ENCODE peak calls at places on chromosomes 3 and 15, in ten cellular contexts. One of them, this sample, is unnamed.

GRCh38 chr15:43509002-43509922 is 8.1 kb upstream of the MAP1A start:
- DNase-seq in left lobe of liver: no peak
- DNase-seq in putamen: no peak
- DNase-seq in ACHN: peak
- DNase-seq in glutamatergic neuron: no peak
- DNase-seq in T-helper 2 cell treated with Interferon-gamma antibody and Interleukin-4, amounts not matched to agents 5 μg/mL and 100 μg/mL, for 36 hours: no peak
- DNase-seq in heart left ventricle: no peak
- DNase-seq in Calu3: no peak
- DNase-seq in amniotic stem cell: no peak
- DNase-seq in cardiac fibroblast: peak
- DNase-seq in this sample: peak

GRCh38 chr3:5376761-5377160 is 189.3 kb downstream of the EDEM1 start:
- DNase-seq in Calu3: peak
- DNase-seq in heart left ventricle: no peak
- DNase-seq in amniotic stem cell: no peak
- DNase-seq in ACHN: no peak
- DNase-seq in T-helper 2 cell treated with Interferon-gamma antibody and Interleukin-4, amounts not matched to agents 5 μg/mL and 100 μg/mL, for 36 hours: no peak
- DNase-seq in putamen: no peak
- DNase-seq in cardiac fibroblast: no peak
- DNase-seq in left lobe of liver: no peak
- DNase-seq in glutamatergic neuron: no peak
- DNase-seq in this sample: no peak

GRCh38 chr15:60590935-60591490 is 112.1 kb upstream of the ICE2 start:
- DNase-seq in Calu3: peak
- DNase-seq in left lobe of liver: peak
- DNase-seq in cardiac fibroblast: peak
- DNase-seq in putamen: no peak
- DNase-seq in glutamatergic neuron: peak
- DNase-seq in ACHN: peak
- DNase-seq in T-helper 2 cell treated with Interferon-gamma antibody and Interleukin-4, amounts not matched to agents 5 μg/mL and 100 μg/mL, for 36 hours: peak
- DNase-seq in heart left ventricle: peak
- DNase-seq in amniotic stem cell: peak
- DNase-seq in this sample: peak

GRCh38 chr3:137762674-137763593 is 1.2 kb upstream of the SOX14 start:
- DNase-seq in putamen: no peak
- DNase-seq in T-helper 2 cell treated with Interferon-gamma antibody and Interleukin-4, amounts not matched to agents 5 μg/mL and 100 μg/mL, for 36 hours: no peak
- DNase-seq in ACHN: no peak
- DNase-seq in heart left ventricle: no peak
- DNase-seq in amniotic stem cell: no peak
- DNase-seq in Calu3: no peak
- DNase-seq in glutamatergic neuron: peak
- DNase-seq in left lobe of liver: no peak
- DNase-seq in cardiac fibroblast: no peak
- DNase-seq in this sample: no peak

GRCh38 chr15:52185151-52185561 is 6.0 kb downstream of the GNB5 start:
- DNase-seq in putamen: no peak
- DNase-seq in ACHN: no peak
- DNase-seq in Calu3: peak
- DNase-seq in amniotic stem cell: no peak
- DNase-seq in left lobe of liver: peak
- DNase-seq in glutamatergic neuron: no peak
- DNase-seq in heart left ventricle: peak
- DNase-seq in cardiac fibroblast: no peak
- DNase-seq in T-helper 2 cell treated with Interferon-gamma antibody and Interleukin-4, amounts not matched to agents 5 μg/mL and 100 μg/mL, for 36 hours: no peak
- DNase-seq in this sample: no peak

GRCh38 chr3:45367451-45367850 is 20.9 kb upstream of the LARS2 start:
- DNase-seq in glutamatergic neuron: no peak
- DNase-seq in cardiac fibroblast: peak
- DNase-seq in left lobe of liver: no peak
- DNase-seq in T-helper 2 cell treated with Interferon-gamma antibody and Interleukin-4, amounts not matched to agents 5 μg/mL and 100 μg/mL, for 36 hours: no peak
- DNase-seq in heart left ventricle: no peak
- DNase-seq in putamen: no peak
- DNase-seq in ACHN: no peak
- DNase-seq in amniotic stem cell: peak
- DNase-seq in Calu3: no peak
- DNase-seq in this sample: peak

GRCh38 chr15:63600646-63601025 is 3.4 kb downstream of the FBXL22 start:
- DNase-seq in Calu3: peak
- DNase-seq in cardiac fibroblast: peak
- DNase-seq in heart left ventricle: peak
- DNase-seq in glutamatergic neuron: peak
- DNase-seq in T-helper 2 cell treated with Interferon-gamma antibody and Interleukin-4, amounts not matched to agents 5 μg/mL and 100 μg/mL, for 36 hours: peak
- DNase-seq in left lobe of liver: peak
- DNase-seq in amniotic stem cell: peak
- DNase-seq in ACHN: peak
- DNase-seq in putamen: peak
- DNase-seq in this sample: peak

GRCh38 chr3:4466783-4467521 is at the start of gene SUMF1:
- DNase-seq in T-helper 2 cell treated with Interferon-gamma antibody and Interleukin-4, amounts not matched to agents 5 μg/mL and 100 μg/mL, for 36 hours: peak
- DNase-seq in glutamatergic neuron: peak
- DNase-seq in Calu3: peak
- DNase-seq in cardiac fibroblast: peak
- DNase-seq in heart left ventricle: peak
- DNase-seq in ACHN: peak
- DNase-seq in amniotic stem cell: peak
- DNase-seq in putamen: peak
- DNase-seq in left lobe of liver: peak
- DNase-seq in this sample: peak

GRCh38 chr3:12345584-12346494 is 57.0 kb downstream of the PPARG start:
- DNase-seq in Calu3: no peak
- DNase-seq in cardiac fibroblast: no peak
- DNase-seq in left lobe of liver: no peak
- DNase-seq in ACHN: no peak
- DNase-seq in putamen: no peak
- DNase-seq in amniotic stem cell: no peak
- DNase-seq in heart left ventricle: no peak
- DNase-seq in glutamatergic neuron: no peak
- DNase-seq in T-helper 2 cell treated with Interferon-gamma antibody and Interleukin-4, amounts not matched to agents 5 μg/mL and 100 μg/mL, for 36 hours: peak
- DNase-seq in this sample: no peak

GRCh38 chr15:42832577-42832976 is 88.0 kb downstream of the TTBK2 start:
- DNase-seq in putamen: no peak
- DNase-seq in glutamatergic neuron: no peak
- DNase-seq in heart left ventricle: no peak
- DNase-seq in ACHN: peak
- DNase-seq in left lobe of liver: no peak
- DNase-seq in Calu3: peak
- DNase-seq in T-helper 2 cell treated with Interferon-gamma antibody and Interleukin-4, amounts not matched to agents 5 μg/mL and 100 μg/mL, for 36 hours: no peak
- DNase-seq in amniotic stem cell: no peak
- DNase-seq in cardiac fibroblast: peak
- DNase-seq in this sample: no peak

GRCh38 chr3:105387122-105387751 is 20.5 kb downstream of the ALCAM start:
- DNase-seq in Calu3: peak
- DNase-seq in heart left ventricle: no peak
- DNase-seq in ACHN: peak
- DNase-seq in left lobe of liver: no peak
- DNase-seq in T-helper 2 cell treated with Interferon-gamma antibody and Interleukin-4, amounts not matched to agents 5 μg/mL and 100 μg/mL, for 36 hours: no peak
- DNase-seq in glutamatergic neuron: no peak
- DNase-seq in amniotic stem cell: no peak
- DNase-seq in putamen: no peak
- DNase-seq in cardiac fibroblast: peak
- DNase-seq in this sample: no peak

GRCh38 chr3:110568246-110568645 is 503.4 kb upstream of the NECTIN3 start:
- DNase-seq in left lobe of liver: no peak
- DNase-seq in T-helper 2 cell treated with Interferon-gamma antibody and Interleukin-4, amounts not matched to agents 5 μg/mL and 100 μg/mL, for 36 hours: no peak
- DNase-seq in cardiac fibroblast: peak
- DNase-seq in ACHN: peak
- DNase-seq in glutamatergic neuron: no peak
- DNase-seq in putamen: no peak
- DNase-seq in heart left ventricle: no peak
- DNase-seq in Calu3: no peak
- DNase-seq in amniotic stem cell: peak
- DNase-seq in this sample: no peak

GRCh38 chr3:127489357-127489756 is 101.2 kb downstream of the TPRA1 start:
- DNase-seq in Calu3: no peak
- DNase-seq in left lobe of liver: no peak
- DNase-seq in amniotic stem cell: no peak
- DNase-seq in cardiac fibroblast: no peak
- DNase-seq in glutamatergic neuron: no peak
- DNase-seq in T-helper 2 cell treated with Interferon-gamma antibody and Interleukin-4, amounts not matched to agents 5 μg/mL and 100 μg/mL, for 36 hours: no peak
- DNase-seq in heart left ventricle: no peak
- DNase-seq in putamen: no peak
- DNase-seq in ACHN: no peak
- DNase-seq in this sample: no peak

GRCh38 chr15:26874774-26875475 is 8.1 kb downstream of the GABRA5 start:
- DNase-seq in heart left ventricle: no peak
- DNase-seq in left lobe of liver: no peak
- DNase-seq in putamen: no peak
- DNase-seq in T-helper 2 cell treated with Interferon-gamma antibody and Interleukin-4, amounts not matched to agents 5 μg/mL and 100 μg/mL, for 36 hours: no peak
- DNase-seq in glutamatergic neuron: no peak
- DNase-seq in cardiac fibroblast: no peak
- DNase-seq in ACHN: no peak
- DNase-seq in Calu3: no peak
- DNase-seq in amniotic stem cell: no peak
- DNase-seq in this sample: no peak

GRCh38 chr15:65058394-65059368 is 9.1 kb downstream of the RASL12 start:
- DNase-seq in left lobe of liver: no peak
- DNase-seq in cardiac fibroblast: no peak
- DNase-seq in T-helper 2 cell treated with Interferon-gamma antibody and Interleukin-4, amounts not matched to agents 5 μg/mL and 100 μg/mL, for 36 hours: no peak
- DNase-seq in amniotic stem cell: no peak
- DNase-seq in heart left ventricle: no peak
- DNase-seq in glutamatergic neuron: no peak
- DNase-seq in ACHN: no peak
- DNase-seq in putamen: no peak
- DNase-seq in Calu3: no peak
- DNase-seq in this sample: no peak

GRCh38 chr3:131091768-131092167 is 65.1 kb downstream of the NEK11 start:
- DNase-seq in amniotic stem cell: no peak
- DNase-seq in putamen: no peak
- DNase-seq in Calu3: no peak
- DNase-seq in heart left ventricle: no peak
- DNase-seq in T-helper 2 cell treated with Interferon-gamma antibody and Interleukin-4, amounts not matched to agents 5 μg/mL and 100 μg/mL, for 36 hours: no peak
- DNase-seq in left lobe of liver: no peak
- DNase-seq in cardiac fibroblast: peak
- DNase-seq in ACHN: no peak
- DNase-seq in glutamatergic neuron: no peak
- DNase-seq in this sample: no peak

GRCh38 chr15:90225504-90226234 is 8.1 kb downstream of the CIB1 start:
- DNase-seq in left lobe of liver: no peak
- DNase-seq in putamen: no peak
- DNase-seq in amniotic stem cell: no peak
- DNase-seq in T-helper 2 cell treated with Interferon-gamma antibody and Interleukin-4, amounts not matched to agents 5 μg/mL and 100 μg/mL, for 36 hours: no peak
- DNase-seq in ACHN: no peak
- DNase-seq in heart left ventricle: no peak
- DNase-seq in cardiac fibroblast: no peak
- DNase-seq in Calu3: no peak
- DNase-seq in glutamatergic neuron: no peak
- DNase-seq in this sample: no peak

GRCh38 chr3:126355777-126356372 is 1.3 kb downstream of the KLF15 start:
- DNase-seq in glutamatergic neuron: peak
- DNase-seq in putamen: peak
- DNase-seq in T-helper 2 cell treated with Interferon-gamma antibody and Interleukin-4, amounts not matched to agents 5 μg/mL and 100 μg/mL, for 36 hours: no peak
- DNase-seq in Calu3: peak
- DNase-seq in amniotic stem cell: peak
- DNase-seq in heart left ventricle: peak
- DNase-seq in left lobe of liver: peak
- DNase-seq in ACHN: peak
- DNase-seq in cardiac fibroblast: peak
- DNase-seq in this sample: peak

GRCh38 chr3:117874904-117875874 is 1159.5 kb downstream of the IGSF11 start:
- DNase-seq in T-helper 2 cell treated with Interferon-gamma antibody and Interleukin-4, amounts not matched to agents 5 μg/mL and 100 μg/mL, for 36 hours: no peak
- DNase-seq in glutamatergic neuron: no peak
- DNase-seq in heart left ventricle: no peak
- DNase-seq in left lobe of liver: no peak
- DNase-seq in putamen: no peak
- DNase-seq in cardiac fibroblast: no peak
- DNase-seq in ACHN: peak
- DNase-seq in amniotic stem cell: no peak
- DNase-seq in Calu3: no peak
- DNase-seq in this sample: peak

GRCh38 chr3:57556459-57557087 is 499 bp downstream of the PDE12 start:
- DNase-seq in cardiac fibroblast: no peak
- DNase-seq in ACHN: peak
- DNase-seq in left lobe of liver: no peak
- DNase-seq in amniotic stem cell: no peak
- DNase-seq in heart left ventricle: peak
- DNase-seq in glutamatergic neuron: peak
- DNase-seq in T-helper 2 cell treated with Interferon-gamma antibody and Interleukin-4, amounts not matched to agents 5 μg/mL and 100 μg/mL, for 36 hours: peak
- DNase-seq in Calu3: peak
- DNase-seq in putamen: peak
- DNase-seq in this sample: peak

GRCh38 chr3:151197981-151198767 is 4.8 kb downstream of the GPR171 start:
- DNase-seq in heart left ventricle: no peak
- DNase-seq in left lobe of liver: peak
- DNase-seq in cardiac fibroblast: peak
- DNase-seq in T-helper 2 cell treated with Interferon-gamma antibody and Interleukin-4, amounts not matched to agents 5 μg/mL and 100 μg/mL, for 36 hours: no peak
- DNase-seq in putamen: no peak
- DNase-seq in amniotic stem cell: peak
- DNase-seq in ACHN: peak
- DNase-seq in glutamatergic neuron: no peak
- DNase-seq in Calu3: no peak
- DNase-seq in this sample: no peak

GRCh38 chr3:111302073-111302472 is 230.5 kb downstream of the NECTIN3 start:
- DNase-seq in heart left ventricle: no peak
- DNase-seq in left lobe of liver: no peak
- DNase-seq in ACHN: no peak
- DNase-seq in T-helper 2 cell treated with Interferon-gamma antibody and Interleukin-4, amounts not matched to agents 5 μg/mL and 100 μg/mL, for 36 hours: no peak
- DNase-seq in cardiac fibroblast: no peak
- DNase-seq in glutamatergic neuron: no peak
- DNase-seq in amniotic stem cell: no peak
- DNase-seq in putamen: no peak
- DNase-seq in Calu3: no peak
- DNase-seq in this sample: no peak

GRCh38 chr3:153628591-153628990 is 466.6 kb downstream of the RAP2B start:
- DNase-seq in putamen: no peak
- DNase-seq in ACHN: no peak
- DNase-seq in T-helper 2 cell treated with Interferon-gamma antibody and Interleukin-4, amounts not matched to agents 5 μg/mL and 100 μg/mL, for 36 hours: no peak
- DNase-seq in glutamatergic neuron: no peak
- DNase-seq in cardiac fibroblast: peak
- DNase-seq in heart left ventricle: peak
- DNase-seq in left lobe of liver: no peak
- DNase-seq in amniotic stem cell: no peak
- DNase-seq in Calu3: no peak
- DNase-seq in this sample: no peak

GRCh38 chr3:179347108-179347382 is 464 bp upstream of the MFN1 start:
- DNase-seq in putamen: no peak
- DNase-seq in left lobe of liver: no peak
- DNase-seq in amniotic stem cell: no peak
- DNase-seq in ACHN: no peak
- DNase-seq in T-helper 2 cell treated with Interferon-gamma antibody and Interleukin-4, amounts not matched to agents 5 μg/mL and 100 μg/mL, for 36 hours: no peak
- DNase-seq in cardiac fibroblast: no peak
- DNase-seq in glutamatergic neuron: no peak
- DNase-seq in heart left ventricle: no peak
- DNase-seq in Calu3: no peak
- DNase-seq in this sample: no peak

GRCh38 chr15:48800811-48801460 is 9.9 kb downstream of the CEP152 start:
- DNase-seq in glutamatergic neuron: no peak
- DNase-seq in Calu3: no peak
- DNase-seq in cardiac fibroblast: peak
- DNase-seq in heart left ventricle: no peak
- DNase-seq in ACHN: peak
- DNase-seq in left lobe of liver: no peak
- DNase-seq in amniotic stem cell: peak
- DNase-seq in putamen: peak
- DNase-seq in T-helper 2 cell treated with Interferon-gamma antibody and Interleukin-4, amounts not matched to agents 5 μg/mL and 100 μg/mL, for 36 hours: no peak
- DNase-seq in this sample: peak

GRCh38 chr3:138375446-138375845 is 27.1 kb downstream of the MRAS start:
- DNase-seq in ACHN: no peak
- DNase-seq in putamen: no peak
- DNase-seq in left lobe of liver: no peak
- DNase-seq in Calu3: no peak
- DNase-seq in glutamatergic neuron: no peak
- DNase-seq in T-helper 2 cell treated with Interferon-gamma antibody and Interleukin-4, amounts not matched to agents 5 μg/mL and 100 μg/mL, for 36 hours: no peak
- DNase-seq in cardiac fibroblast: no peak
- DNase-seq in amniotic stem cell: no peak
- DNase-seq in heart left ventricle: no peak
- DNase-seq in this sample: no peak

GRCh38 chr3:50610181-50610971 is 1.2 kb downstream of the CISH start:
- DNase-seq in left lobe of liver: no peak
- DNase-seq in cardiac fibroblast: no peak
- DNase-seq in glutamatergic neuron: no peak
- DNase-seq in Calu3: peak
- DNase-seq in T-helper 2 cell treated with Interferon-gamma antibody and Interleukin-4, amounts not matched to agents 5 μg/mL and 100 μg/mL, for 36 hours: no peak
- DNase-seq in putamen: no peak
- DNase-seq in ACHN: no peak
- DNase-seq in heart left ventricle: peak
- DNase-seq in amniotic stem cell: no peak
- DNase-seq in this sample: peak

GRCh38 chr3:99945328-99945995 is 127.8 kb downstream of the CMSS1 start:
- DNase-seq in ACHN: no peak
- DNase-seq in heart left ventricle: peak
- DNase-seq in cardiac fibroblast: no peak
- DNase-seq in putamen: no peak
- DNase-seq in Calu3: no peak
- DNase-seq in glutamatergic neuron: no peak
- DNase-seq in amniotic stem cell: no peak
- DNase-seq in T-helper 2 cell treated with Interferon-gamma antibody and Interleukin-4, amounts not matched to agents 5 μg/mL and 100 μg/mL, for 36 hours: no peak
- DNase-seq in left lobe of liver: no peak
- DNase-seq in this sample: no peak